ENCODE peak calls at places on chromosomes 5 and 9, in ten cellular contexts. X, L, C, U, K, M, J, S, Z and V are unnamed samples.

GRCh38 chr5:38497946-38498345 is 58.5 kb downstream of the LIFR start:
- DNase-seq in X (no peak), L (no peak), C (no peak), U (no peak), K (no peak), M (no peak), J (no peak), S (no peak), Z (peak; percentile 11), V (no peak)

GRCh38 chr5:39399135-39400036 is 25.4 kb downstream of the DAB2 start:
- DNase-seq in X (no peak), L (no peak), C (peak; percentile 95), U (peak; percentile 82), K (no peak), M (no peak), J (no peak), S (peak; percentile 39), Z (peak; percentile 52), V (peak; percentile 97)

GRCh38 chr9:105360344-105360743 is 87.5 kb upstream of the FSD1L start:
- DNase-seq in X (no peak), L (no peak), C (no peak), U (no peak), K (no peak), M (no peak), J (no peak), S (no peak), Z (no peak), V (peak; percentile 6)

GRCh38 chr9:83972286-83972685 is 7.7 kb downstream of the HNRNPK start:
- DNase-seq in X (no peak), L (no peak), C (peak; percentile 54), U (no peak), K (no peak), M (no peak), J (no peak), S (no peak), Z (no peak), V (no peak)

GRCh38 chr5:127884416-127884815 is 181.2 kb downstream of the CCDC192 start:
- DNase-seq in X (no peak), L (no peak), C (no peak), U (no peak), K (no peak), M (no peak), J (no peak), S (no peak), Z (no peak), V (no peak)

GRCh38 chr9:128191406-128192046 is at the start of gene CIZ1:
- DNase-seq in X (peak; percentile 63), L (peak; percentile 74), C (peak; percentile 63), U (no peak), K (peak; percentile 83), M (peak; percentile 88), J (peak; percentile 50), S (peak; percentile 73), Z (peak; percentile 75), V (peak; percentile 86)

GRCh38 chr5:152592416-152592815 is 187.3 kb upstream of the NMUR2 start:
- DNase-seq in X (no peak), L (no peak), C (no peak), U (no peak), K (no peak), M (no peak), J (no peak), S (no peak), Z (no peak), V (no peak)

GRCh38 chr9:95004452-95005275 is 278.2 kb downstream of the AOPEP start:
- DNase-seq in X (peak; percentile 72), L (peak; percentile 62), C (peak; percentile 34), U (no peak), K (peak; percentile 68), M (peak; percentile 84), J (no peak), S (peak; percentile 66), Z (peak; percentile 73), V (peak; percentile 40)

GRCh38 chr5:169688106-169688505 is 51.0 kb downstream of the DOCK2 start:
- DNase-seq in X (no peak), L (no peak), C (no peak), U (no peak), K (no peak), M (no peak), J (no peak), S (no peak), Z (no peak), V (no peak)

GRCh38 chr9:7324031-7324654 is 475.4 kb downstream of the DMAC1 start:
- DNase-seq in X (no peak), L (no peak), C (peak; percentile 2), U (no peak), K (no peak), M (no peak), J (no peak), S (no peak), Z (no peak), V (peak; percentile 25)

GRCh38 chr9:126722922-126723806 is 81.7 kb upstream of the ZBTB43 start:
- DNase-seq in X (peak; percentile 24), L (no peak), C (no peak), U (no peak), K (peak; percentile 32), M (peak; percentile 63), J (peak; percentile 62), S (no peak), Z (peak; percentile 44), V (peak; percentile 50)

GRCh38 chr5:117788596-117788995 is 1199.8 kb downstream of the DTWD2 start:
- DNase-seq in X (no peak), L (no peak), C (no peak), U (no peak), K (no peak), M (no peak), J (no peak), S (no peak), Z (no peak), V (no peak)

GRCh38 chr5:55037046-55037771 is 13.2 kb downstream of the GZMK start:
- DNase-seq in X (no peak), L (no peak), C (no peak), U (no peak), K (no peak), M (no peak), J (peak; percentile 17), S (no peak), Z (no peak), V (no peak)
- TF ChIP-seq CTCF in X (no peak), L (no peak), C (no peak), U (peak; percentile 9), K (no peak), M (no peak), J (peak; percentile 14), S (no peak), Z (no peak), V (peak; percentile 6)

GRCh38 chr5:74363603-74364205 is 276.8 kb downstream of the ENC1 start:
- DNase-seq in X (no peak), L (no peak), C (no peak), U (no peak), K (no peak), M (no peak), J (no peak), S (no peak), Z (no peak), V (no peak)
- H3K27ac ChIP-seq in X (no peak overlapping the region), L (no peak overlapping the region), C (no peak overlapping the region), U (no peak overlapping the region), K (no peak overlapping the region), M (no peak overlapping the region), J (no peak overlapping the region), S (no peak overlapping the region), Z (no peak overlapping the region), V (no peak overlapping the region)

DNA sequence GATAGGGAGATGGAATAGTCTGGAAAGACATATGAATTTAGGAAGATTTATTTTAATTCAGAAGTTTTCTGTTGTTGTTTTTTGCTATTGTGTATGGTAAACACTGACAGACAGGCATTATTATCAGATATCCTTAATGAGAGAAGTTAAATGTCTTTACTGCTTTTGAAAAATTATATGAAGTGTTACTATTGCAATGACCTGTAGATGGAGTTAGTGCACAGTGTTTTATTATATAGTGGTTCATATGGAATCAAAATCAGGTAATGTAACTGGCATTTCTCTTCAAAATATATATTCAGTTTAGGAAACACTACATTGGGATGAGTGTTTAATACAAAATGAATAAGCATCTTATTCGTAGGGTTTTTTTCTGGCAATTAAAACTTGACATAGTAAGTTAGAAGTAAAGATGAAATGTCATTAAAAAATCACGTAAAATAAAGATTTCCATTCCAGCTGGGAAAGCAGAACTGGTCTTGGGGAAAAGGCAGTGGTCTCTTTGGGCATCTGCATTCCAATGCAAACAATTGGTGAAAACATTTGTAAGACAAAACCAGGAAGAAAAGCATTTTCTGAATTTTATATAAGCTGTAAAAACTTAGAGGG is 3.9 kb downstream of the GABRA1 start:
- DNase-seq in X (no peak), L (no peak), C (no peak), U (no peak), K (no peak), M (no peak), J (no peak), S (no peak), Z (no peak), V (peak; percentile 1)
- TF ChIP-seq CTCF in X (no peak), L (no peak), C (no peak), U (peak; percentile 43), K (no peak), M (peak; percentile 13), J (no peak), S (no peak), Z (no peak), V (peak; percentile 24)

GRCh38 chr5:36135994-36136393 is 15.7 kb downstream of the LMBRD2 start:
- DNase-seq in X (no peak), L (no peak), C (no peak), U (no peak), K (no peak), M (no peak), J (no peak), S (no peak), Z (no peak), V (no peak)
- H3K27ac ChIP-seq in X (no peak overlapping the region), L (no peak overlapping the region), C (no peak overlapping the region), U (no peak overlapping the region), K (no peak overlapping the region), M (no peak overlapping the region), J (no peak overlapping the region), S (no peak overlapping the region), Z (no peak overlapping the region), V (no peak overlapping the region)